ENCODE peak calls at places on chromosomes 11 and 22, in five cellular contexts. One of them, this sample, is unnamed. For H3K36me3 and H3K4me1, the result is how much of the 10 kb centered on the place peaks cover.

GRCh38 chr11:128593281-128593680 is 5.9 kb upstream of the ETS1 start:
- DNase-seq in prostate gland: no peak
- DNase-seq in heart left ventricle: no peak
- DNase-seq in cardiac muscle cell: no peak
- DNase-seq in PC-3: no peak
- DNase-seq in this sample: no peak

GRCh38 chr11:44899959-44900358 is 50.7 kb downstream of the TP53I11 start:
- DNase-seq in cardiac muscle cell: peak
- DNase-seq in heart left ventricle: no peak
- DNase-seq in PC-3: peak
- DNase-seq in prostate gland: no peak
- DNase-seq in this sample: no peak

GRCh38 chr11:71181566-71181965 is 70.8 kb downstream of the SHANK2 start:
- DNase-seq in cardiac muscle cell: no peak
- DNase-seq in prostate gland: no peak
- DNase-seq in heart left ventricle: no peak
- DNase-seq in PC-3: no peak
- DNase-seq in this sample: no peak

GRCh38 chr11:13668957-13669521 is 571 bp downstream of the FAR1 start:
- DNase-seq in prostate gland: peak
- DNase-seq in heart left ventricle: no peak
- DNase-seq in cardiac muscle cell: peak
- DNase-seq in PC-3: peak
- DNase-seq in this sample: no peak

GRCh38 chr11:73085189-73085875 is 56.8 kb downstream of the FCHSD2 start:
- DNase-seq in heart left ventricle: no peak
- DNase-seq in PC-3: peak
- DNase-seq in prostate gland: no peak
- DNase-seq in cardiac muscle cell: no peak
- DNase-seq in this sample: no peak

GRCh38 chr11:77108436-77108835 is 5.8 kb downstream of the OMP start:
- DNase-seq in cardiac muscle cell: no peak
- DNase-seq in prostate gland: no peak
- DNase-seq in PC-3: no peak
- DNase-seq in heart left ventricle: no peak
- DNase-seq in this sample: no peak

GRCh38 chr11:102577182-102577581 is 46.6 kb upstream of the MMP7 start:
- DNase-seq in cardiac muscle cell: no peak
- DNase-seq in PC-3: no peak
- DNase-seq in heart left ventricle: no peak
- DNase-seq in prostate gland: no peak
- DNase-seq in this sample: no peak

GRCh38 chr22:47064416-47064815 is 302.0 kb downstream of the TBC1D22A start:
- DNase-seq in PC-3: no peak
- DNase-seq in heart left ventricle: no peak
- DNase-seq in cardiac muscle cell: no peak
- DNase-seq in prostate gland: no peak
- DNase-seq in this sample: no peak

GRCh38 chr11:86355256-86355655 is 19.4 kb upstream of the CCDC81 start:
- DNase-seq in cardiac muscle cell: no peak
- DNase-seq in PC-3: no peak
- DNase-seq in heart left ventricle: no peak
- DNase-seq in prostate gland: no peak
- DNase-seq in this sample: no peak

GRCh38 chr11:103582351-103582909 is 454.0 kb upstream of the DDI1 start:
- DNase-seq in prostate gland: no peak
- DNase-seq in heart left ventricle: no peak
- DNase-seq in cardiac muscle cell: no peak
- DNase-seq in PC-3: peak
- DNase-seq in this sample: no peak

GRCh38 chr11:31772412-31772811 is 38.7 kb downstream of the PAX6 start:
- DNase-seq in cardiac muscle cell: no peak
- DNase-seq in PC-3: no peak
- DNase-seq in heart left ventricle: no peak
- DNase-seq in prostate gland: no peak
- DNase-seq in this sample: no peak

GRCh38 chr11:30914143-30914762 is 328.1 kb upstream of the MPPED2 start:
- DNase-seq in prostate gland: peak
- DNase-seq in PC-3: peak
- DNase-seq in cardiac muscle cell: peak
- DNase-seq in heart left ventricle: peak
- DNase-seq in this sample: no peak

GRCh38 chr22:35342390-35342789 is 38.5 kb upstream of the HMOX1 start:
- DNase-seq in cardiac muscle cell: no peak
- DNase-seq in heart left ventricle: no peak
- DNase-seq in prostate gland: no peak
- DNase-seq in PC-3: no peak
- DNase-seq in this sample: no peak

GRCh38 chr11:130115218-130115617 is 44.4 kb upstream of the ST14 start:
- DNase-seq in cardiac muscle cell: no peak
- DNase-seq in prostate gland: no peak
- DNase-seq in PC-3: peak
- DNase-seq in heart left ventricle: no peak
- DNase-seq in this sample: no peak

GRCh38 chr22:46370584-46371373 is 35.3 kb downstream of the TRMU start:
- DNase-seq in prostate gland: no peak
- DNase-seq in PC-3: no peak
- DNase-seq in heart left ventricle: no peak
- DNase-seq in cardiac muscle cell: no peak
- DNase-seq in this sample: no peak

GRCh38 chr22:50044485-50045143 is 13.5 kb downstream of the TTLL8 start:
- DNase-seq in cardiac muscle cell: no peak
- DNase-seq in heart left ventricle: no peak
- DNase-seq in prostate gland: no peak
- DNase-seq in PC-3: no peak
- DNase-seq in this sample: no peak

GRCh38 chr22:38717244-38717643 is 11.5 kb downstream of the GTPBP1 start:
- DNase-seq in cardiac muscle cell: no peak
- DNase-seq in PC-3: no peak
- DNase-seq in heart left ventricle: no peak
- DNase-seq in prostate gland: no peak
- DNase-seq in this sample: no peak

GRCh38 chr11:33672273-33672672 is 28.4 kb downstream of the C11orf91 start:
- DNase-seq in cardiac muscle cell: no peak
- DNase-seq in heart left ventricle: no peak
- DNase-seq in PC-3: no peak
- DNase-seq in prostate gland: no peak
- DNase-seq in this sample: no peak

GRCh38 chr11:61482513-61482912 is 26.0 kb upstream of the LRRC10B start:
- DNase-seq in PC-3: peak
- DNase-seq in cardiac muscle cell: peak
- DNase-seq in prostate gland: no peak
- DNase-seq in heart left ventricle: no peak
- DNase-seq in this sample: no peak

GRCh38 chr22:46067159-46068111 is 82.9 kb upstream of the PPARA start:
- DNase-seq in PC-3: peak
- DNase-seq in prostate gland: no peak
- DNase-seq in heart left ventricle: peak
- DNase-seq in cardiac muscle cell: no peak
- DNase-seq in this sample: no peak

GRCh38 chr11:73237471-73238290 is 19.6 kb downstream of the P2RY2 start:
- DNase-seq in PC-3: no peak
- DNase-seq in prostate gland: no peak
- DNase-seq in cardiac muscle cell: no peak
- DNase-seq in heart left ventricle: peak
- DNase-seq in this sample: no peak

GRCh38 chr22:29673361-29673760 is 46.4 kb upstream of the CABP7 start:
- DNase-seq in cardiac muscle cell: no peak
- DNase-seq in heart left ventricle: no peak
- DNase-seq in prostate gland: no peak
- DNase-seq in PC-3: no peak
- DNase-seq in this sample: no peak

GRCh38 chr22:23803001-23803819 is 16.4 kb downstream of the SMARCB1 start:
- DNase-seq in cardiac muscle cell: no peak
- DNase-seq in heart left ventricle: no peak
- DNase-seq in PC-3: no peak
- DNase-seq in prostate gland: no peak
- DNase-seq in this sample: no peak

GRCh38 chr22:23801238-23801821 is 14.6 kb downstream of the SMARCB1 start:
- DNase-seq in heart left ventricle: no peak
- DNase-seq in cardiac muscle cell: no peak
- DNase-seq in PC-3: no peak
- DNase-seq in prostate gland: no peak
- DNase-seq in this sample: no peak

GRCh38 chr22:23801886-23802377 is 15.2 kb downstream of the SMARCB1 start:
- DNase-seq in heart left ventricle: no peak
- DNase-seq in cardiac muscle cell: no peak
- DNase-seq in PC-3: no peak
- DNase-seq in prostate gland: no peak
- DNase-seq in this sample: no peak

GRCh38 chr22:23796461-23796860 is 9.7 kb downstream of the SMARCB1 start:
- DNase-seq in heart left ventricle: no peak
- DNase-seq in prostate gland: no peak
- DNase-seq in cardiac muscle cell: no peak
- DNase-seq in PC-3: no peak
- DNase-seq in this sample: no peak

DNA sequence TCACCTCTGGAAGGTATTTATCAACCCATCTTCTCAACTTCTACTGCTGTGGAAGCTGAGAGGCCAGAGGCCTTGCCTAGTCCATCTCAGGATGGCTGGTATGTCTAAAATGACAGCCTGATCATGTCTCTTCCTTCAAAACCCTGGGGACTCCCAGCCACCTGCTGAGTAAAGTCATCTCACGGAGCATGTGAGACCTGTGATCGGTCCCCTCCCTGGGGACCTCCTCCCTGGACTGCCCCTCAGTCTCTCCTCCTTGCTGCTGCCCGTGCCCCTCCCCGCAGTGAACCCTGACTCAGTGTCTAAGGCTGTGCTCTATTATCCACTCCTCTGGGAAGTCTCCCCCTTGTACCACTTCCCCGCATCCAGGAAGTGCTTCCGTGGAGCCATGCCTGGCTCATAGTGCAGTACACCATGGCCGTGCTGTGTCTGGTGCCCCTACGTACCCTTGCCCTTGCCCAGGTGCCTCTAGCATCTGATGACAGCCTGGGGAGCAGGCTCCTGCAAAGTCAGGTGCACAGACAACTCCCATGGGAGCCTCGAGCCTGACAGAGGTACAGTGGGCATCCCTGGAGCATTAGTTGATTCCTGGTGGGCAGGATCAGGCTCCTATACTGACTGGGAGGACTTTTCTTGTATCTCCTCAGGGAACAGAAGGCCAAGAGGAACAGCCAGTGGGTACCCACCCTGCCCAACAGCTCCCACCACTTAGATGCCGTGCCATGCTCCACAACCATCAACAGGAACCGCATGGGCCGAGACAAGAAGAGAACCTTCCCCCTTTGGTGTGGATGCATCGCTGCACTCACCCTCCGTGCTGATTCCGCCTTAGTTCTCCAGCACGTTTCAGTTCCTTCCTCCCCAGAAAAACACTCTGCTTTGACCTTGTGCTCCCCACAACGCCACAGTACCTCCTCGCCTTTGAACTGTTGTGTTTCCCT is 13.8 kb downstream of the SMARCB1 start:
- DNase-seq in cardiac muscle cell: no peak
- DNase-seq in prostate gland: no peak
- DNase-seq in heart left ventricle: no peak
- DNase-seq in PC-3: no peak
- DNase-seq in this sample: no peak
- H3K36me3 ChIP-seq in cardiac muscle cell: half or more
- H3K36me3 ChIP-seq in prostate gland: under half
- H3K36me3 ChIP-seq in heart left ventricle: half or more
- H3K36me3 ChIP-seq in PC-3: under half
- H3K36me3 ChIP-seq in this sample: under half

GRCh38 chr11:35619030-35619753 is 932 bp downstream of the FJX1 start:
- DNase-seq in prostate gland: no peak
- DNase-seq in PC-3: peak
- DNase-seq in heart left ventricle: peak
- DNase-seq in cardiac muscle cell: no peak
- DNase-seq in this sample: no peak
- H3K4me1 ChIP-seq in prostate gland: under half
- H3K4me1 ChIP-seq in PC-3: half or more
- H3K4me1 ChIP-seq in heart left ventricle: under half
- H3K4me1 ChIP-seq in cardiac muscle cell: under half
- H3K4me1 ChIP-seq in this sample: half or more

DNA sequence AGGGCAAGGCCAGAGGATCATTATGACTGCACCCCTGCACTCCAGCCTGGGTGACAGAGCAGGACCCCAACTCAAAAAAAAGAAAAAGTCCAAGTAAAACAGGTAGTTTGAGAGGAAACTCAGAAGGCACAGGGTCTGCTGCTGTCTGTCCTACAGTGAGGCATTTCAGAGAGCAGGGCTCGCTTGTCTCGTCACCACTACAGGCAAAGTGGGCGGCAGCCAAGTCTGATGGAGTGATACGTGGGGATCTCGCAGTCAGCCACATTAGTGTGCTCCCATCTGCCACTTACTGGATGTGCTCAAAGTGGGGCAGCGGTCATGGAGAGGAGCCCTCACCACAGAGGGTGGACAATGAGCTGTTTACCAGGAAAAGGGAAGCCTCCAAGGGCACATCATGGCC is 42.1 kb downstream of the PI4KA start:
- DNase-seq in prostate gland: no peak
- DNase-seq in PC-3: no peak
- DNase-seq in cardiac muscle cell: no peak
- DNase-seq in heart left ventricle: no peak
- DNase-seq in this sample: no peak
- H3K36me3 ChIP-seq in prostate gland: under half
- H3K36me3 ChIP-seq in PC-3: under half
- H3K36me3 ChIP-seq in cardiac muscle cell: under half
- H3K36me3 ChIP-seq in heart left ventricle: under half
- H3K36me3 ChIP-seq in this sample: under half

GRCh38 chr11:114314096-114314495 is 17.9 kb downstream of the NNMT start:
- DNase-seq in heart left ventricle: no peak
- DNase-seq in prostate gland: no peak
- DNase-seq in PC-3: no peak
- DNase-seq in cardiac muscle cell: no peak
- DNase-seq in this sample: no peak
- H3K4me1 ChIP-seq in heart left ventricle: under half
- H3K4me1 ChIP-seq in prostate gland: under half
- H3K4me1 ChIP-seq in PC-3: under half
- H3K4me1 ChIP-seq in cardiac muscle cell: under half
- H3K4me1 ChIP-seq in this sample: under half

DNA sequence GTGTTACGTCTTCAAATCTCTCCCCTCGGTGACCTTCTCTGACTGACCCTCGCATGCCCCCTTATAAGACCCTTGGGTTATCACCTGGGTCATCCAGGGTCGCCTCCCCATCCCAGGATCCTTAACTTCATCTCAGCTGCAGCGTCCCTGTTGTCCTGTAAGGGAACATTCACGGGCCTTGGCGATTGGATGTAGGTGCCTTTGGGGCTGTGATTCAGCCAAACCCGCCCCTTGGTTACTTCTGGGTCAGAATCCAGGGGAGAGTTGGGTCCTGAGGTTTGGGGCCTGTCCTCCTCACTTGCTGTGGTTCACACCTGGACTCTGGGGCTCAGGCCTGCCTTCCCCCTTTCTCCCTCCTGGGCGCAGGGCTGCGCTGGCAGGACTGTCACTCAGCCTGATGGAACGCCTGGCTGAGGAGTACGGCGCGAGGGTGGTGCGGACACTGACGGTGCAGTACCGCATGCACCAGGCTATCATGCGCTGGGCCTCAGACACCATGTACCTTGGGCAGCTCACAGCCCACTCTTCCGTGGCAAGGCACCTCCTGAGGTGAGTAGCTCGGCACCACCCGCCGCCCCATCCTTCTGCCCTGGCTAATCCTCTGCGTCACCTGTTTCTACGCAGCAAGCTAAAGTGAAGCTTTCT is 29.4 kb downstream of the IGHMBP2 start:
- DNase-seq in PC-3: no peak
- DNase-seq in cardiac muscle cell: no peak
- DNase-seq in prostate gland: no peak
- DNase-seq in heart left ventricle: no peak
- DNase-seq in this sample: no peak
- H3K36me3 ChIP-seq in PC-3: under half
- H3K36me3 ChIP-seq in cardiac muscle cell: under half
- H3K36me3 ChIP-seq in prostate gland: under half
- H3K36me3 ChIP-seq in heart left ventricle: under half
- H3K36me3 ChIP-seq in this sample: under half

This sample was measured in keratinocyte.